ENCODE peak calls at places on chromosomes 5 and 9, in ten cellular contexts. One of them, this sample, is unnamed.

GRCh38 chr9:20599195-20599594 is 23.1 kb downstream of the MLLT3 start:
- DNase-seq in neuronal stem cell: no peak
- DNase-seq in fibroblast of lung: peak; percentile 37
- DNase-seq in colonic mucosa: no peak
- DNase-seq in mesendoderm: no peak
- DNase-seq in H9: no peak
- DNase-seq in mammary epithelial cell: no peak
- DNase-seq in SK-N-SH: no peak
- DNase-seq in H1: no peak
- DNase-seq in kidney: no peak
- DNase-seq in this sample: no peak

GRCh38 chr9:8555767-8556500 is 756.4 kb upstream of the DMAC1 start:
- DNase-seq in colonic mucosa: no peak
- DNase-seq in H9: no peak
- DNase-seq in mesendoderm: no peak
- DNase-seq in H1: no peak
- DNase-seq in fibroblast of lung: peak; percentile 4
- DNase-seq in kidney: no peak
- DNase-seq in neuronal stem cell: no peak
- DNase-seq in SK-N-SH: no peak
- DNase-seq in mammary epithelial cell: no peak
- DNase-seq in this sample: no peak

GRCh38 chr5:53091304-53091703 is 18.3 kb downstream of the MOCS2 start:
- DNase-seq in mammary epithelial cell: no peak
- DNase-seq in neuronal stem cell: no peak
- DNase-seq in H9: no peak
- DNase-seq in mesendoderm: peak; percentile 21
- DNase-seq in SK-N-SH: no peak
- DNase-seq in H1: no peak
- DNase-seq in colonic mucosa: no peak
- DNase-seq in kidney: no peak
- DNase-seq in fibroblast of lung: peak; percentile 64
- DNase-seq in this sample: no peak

GRCh38 chr5:149175346-149176113 is 34.2 kb downstream of the ABLIM3 start:
- DNase-seq in mammary epithelial cell: no peak
- DNase-seq in mesendoderm: no peak
- DNase-seq in SK-N-SH: no peak
- DNase-seq in H9: no peak
- DNase-seq in neuronal stem cell: no peak
- DNase-seq in H1: no peak
- DNase-seq in colonic mucosa: no peak
- DNase-seq in kidney: no peak
- DNase-seq in fibroblast of lung: no peak
- DNase-seq in this sample: no peak

GRCh38 chr5:13244151-13244550 is 700.3 kb downstream of the DNAH5 start:
- DNase-seq in fibroblast of lung: no peak
- DNase-seq in neuronal stem cell: no peak
- DNase-seq in mesendoderm: no peak
- DNase-seq in kidney: peak; percentile 67
- DNase-seq in SK-N-SH: no peak
- DNase-seq in colonic mucosa: no peak
- DNase-seq in H9: no peak
- DNase-seq in mammary epithelial cell: no peak
- DNase-seq in H1: no peak
- DNase-seq in this sample: no peak

GRCh38 chr9:83986223-83986622 is 5.6 kb downstream of the RMI1 start:
- DNase-seq in fibroblast of lung: no peak
- DNase-seq in kidney: no peak
- DNase-seq in mesendoderm: no peak
- DNase-seq in colonic mucosa: no peak
- DNase-seq in H9: no peak
- DNase-seq in mammary epithelial cell: no peak
- DNase-seq in neuronal stem cell: no peak
- DNase-seq in H1: no peak
- DNase-seq in SK-N-SH: no peak
- DNase-seq in this sample: no peak

GRCh38 chr5:81395262-81395661 is 1.3 kb upstream of the ACOT12 start:
- DNase-seq in neuronal stem cell: no peak
- DNase-seq in H1: no peak
- DNase-seq in fibroblast of lung: no peak
- DNase-seq in mesendoderm: no peak
- DNase-seq in colonic mucosa: no peak
- DNase-seq in kidney: no peak
- DNase-seq in mammary epithelial cell: no peak
- DNase-seq in SK-N-SH: no peak
- DNase-seq in H9: no peak
- DNase-seq in this sample: no peak

GRCh38 chr9:136267261-136268111 is 21.9 kb upstream of the QSOX2 start:
- DNase-seq in fibroblast of lung: peak; percentile 72
- DNase-seq in H1: peak; percentile 58
- DNase-seq in kidney: peak; percentile 93
- DNase-seq in mesendoderm: peak; percentile 90
- DNase-seq in neuronal stem cell: peak; percentile 61
- DNase-seq in mammary epithelial cell: peak; percentile 66
- DNase-seq in H9: peak; percentile 90
- DNase-seq in SK-N-SH: peak; percentile 100
- DNase-seq in colonic mucosa: peak; percentile 82
- DNase-seq in this sample: peak; percentile 95

GRCh38 chr5:141623197-141623596 is 4.4 kb upstream of the DIAPH1 start:
- DNase-seq in neuronal stem cell: no peak
- DNase-seq in kidney: no peak
- DNase-seq in mesendoderm: peak; percentile 27
- DNase-seq in mammary epithelial cell: no peak
- DNase-seq in colonic mucosa: no peak
- DNase-seq in H9: no peak
- DNase-seq in H1: no peak
- DNase-seq in fibroblast of lung: no peak
- DNase-seq in SK-N-SH: no peak
- DNase-seq in this sample: no peak

GRCh38 chr9:132556226-132556625 is 26.2 kb upstream of the BARHL1 start:
- DNase-seq in mesendoderm: no peak
- DNase-seq in H9: no peak
- DNase-seq in H1: no peak
- DNase-seq in SK-N-SH: no peak
- DNase-seq in kidney: no peak
- DNase-seq in mammary epithelial cell: no peak
- DNase-seq in colonic mucosa: no peak
- DNase-seq in neuronal stem cell: no peak
- DNase-seq in fibroblast of lung: no peak
- DNase-seq in this sample: no peak

GRCh38 chr5:179829732-179830435 is 9.2 kb downstream of the SQSTM1 start:
- DNase-seq in SK-N-SH: no peak
- DNase-seq in fibroblast of lung: no peak
- DNase-seq in neuronal stem cell: no peak
- DNase-seq in mammary epithelial cell: no peak
- DNase-seq in kidney: peak; percentile 4
- DNase-seq in mesendoderm: no peak
- DNase-seq in H1: no peak
- DNase-seq in H9: no peak
- DNase-seq in colonic mucosa: no peak
- DNase-seq in this sample: no peak

GRCh38 chr5:6483880-6484382 is 35.3 kb downstream of the UBE2QL1 start:
- DNase-seq in fibroblast of lung: no peak
- DNase-seq in mammary epithelial cell: no peak
- DNase-seq in colonic mucosa: no peak
- DNase-seq in neuronal stem cell: no peak
- DNase-seq in H9: no peak
- DNase-seq in mesendoderm: no peak
- DNase-seq in H1: no peak
- DNase-seq in SK-N-SH: no peak
- DNase-seq in kidney: no peak
- DNase-seq in this sample: no peak

GRCh38 chr9:113953541-113953940 is 77.4 kb downstream of the ZNF618 start:
- DNase-seq in H1: no peak
- DNase-seq in kidney: no peak
- DNase-seq in H9: no peak
- DNase-seq in fibroblast of lung: peak; percentile 81
- DNase-seq in neuronal stem cell: no peak
- DNase-seq in mammary epithelial cell: no peak
- DNase-seq in SK-N-SH: no peak
- DNase-seq in colonic mucosa: no peak
- DNase-seq in mesendoderm: no peak
- DNase-seq in this sample: no peak

GRCh38 chr5:172774561-172775271 is 3.7 kb upstream of the DUSP1 start:
- DNase-seq in colonic mucosa: no peak
- DNase-seq in neuronal stem cell: no peak
- DNase-seq in mesendoderm: no peak
- DNase-seq in SK-N-SH: no peak
- DNase-seq in mammary epithelial cell: no peak
- DNase-seq in H9: no peak
- DNase-seq in fibroblast of lung: no peak
- DNase-seq in kidney: no peak
- DNase-seq in H1: no peak
- DNase-seq in this sample: no peak
- H3K9ac ChIP-seq in colonic mucosa: no peak overlapping the region
- H3K9ac ChIP-seq in neuronal stem cell: no peak overlapping the region
- H3K9ac ChIP-seq in mesendoderm: no peak overlapping the region
- H3K9ac ChIP-seq in SK-N-SH: no peak overlapping the region
- H3K9ac ChIP-seq in mammary epithelial cell: no peak overlapping the region
- H3K9ac ChIP-seq in H9: no peak overlapping the region
- H3K9ac ChIP-seq in fibroblast of lung: no peak overlapping the region
- H3K9ac ChIP-seq in kidney: no peak overlapping the region
- H3K9ac ChIP-seq in H1: no peak overlapping the region
- H3K9ac ChIP-seq in this sample: no peak overlapping the region

GRCh38 chr5:39224196-39224754 is 4.9 kb upstream of the FYB1 start:
- DNase-seq in colonic mucosa: peak; percentile 66
- DNase-seq in SK-N-SH: no peak
- DNase-seq in mammary epithelial cell: peak; percentile 85
- DNase-seq in H1: no peak
- DNase-seq in mesendoderm: peak; percentile 81
- DNase-seq in kidney: no peak
- DNase-seq in H9: no peak
- DNase-seq in fibroblast of lung: peak; percentile 9
- DNase-seq in neuronal stem cell: no peak
- DNase-seq in this sample: peak; percentile 74
- H3K27ac ChIP-seq in colonic mucosa: peak overlapping the region; percentile 29
- H3K27ac ChIP-seq in SK-N-SH: no peak overlapping the region
- H3K27ac ChIP-seq in mammary epithelial cell: no peak overlapping the region
- H3K27ac ChIP-seq in H1: no peak overlapping the region
- H3K27ac ChIP-seq in mesendoderm: no peak overlapping the region
- H3K27ac ChIP-seq in kidney: no peak overlapping the region
- H3K27ac ChIP-seq in H9: no peak overlapping the region
- H3K27ac ChIP-seq in fibroblast of lung: no peak overlapping the region
- H3K27ac ChIP-seq in neuronal stem cell: no peak overlapping the region
- H3K27ac ChIP-seq in this sample: no peak overlapping the region

GRCh38 chr9:115976726-115977125 is 176.9 kb upstream of the PAPPA start:
- DNase-seq in neuronal stem cell: no peak
- DNase-seq in H1: no peak
- DNase-seq in colonic mucosa: no peak
- DNase-seq in kidney: no peak
- DNase-seq in H9: no peak
- DNase-seq in mesendoderm: no peak
- DNase-seq in mammary epithelial cell: no peak
- DNase-seq in fibroblast of lung: no peak
- DNase-seq in SK-N-SH: no peak
- DNase-seq in this sample: no peak
- H3K4me1 ChIP-seq in neuronal stem cell: no peaks in the 10 kb centered on the region
- H3K4me1 ChIP-seq in H1: no peaks in the 10 kb centered on the region
- H3K4me1 ChIP-seq in colonic mucosa: no peaks in the 10 kb centered on the region
- H3K4me1 ChIP-seq in kidney: no peaks in the 10 kb centered on the region
- H3K4me1 ChIP-seq in H9: no peaks in the 10 kb centered on the region
- H3K4me1 ChIP-seq in mesendoderm: no peaks in the 10 kb centered on the region
- H3K4me1 ChIP-seq in mammary epithelial cell: no peaks in the 10 kb centered on the region
- H3K4me1 ChIP-seq in fibroblast of lung: no peaks in the 10 kb centered on the region
- H3K4me1 ChIP-seq in SK-N-SH: no peaks in the 10 kb centered on the region
- H3K4me1 ChIP-seq in this sample: no peaks in the 10 kb centered on the region

GRCh38 chr5:139601429-139601828 is 40.3 kb downstream of the UBE2D2 start:
- DNase-seq in mesendoderm: no peak
- DNase-seq in neuronal stem cell: no peak
- DNase-seq in colonic mucosa: no peak
- DNase-seq in mammary epithelial cell: no peak
- DNase-seq in SK-N-SH: no peak
- DNase-seq in H1: no peak
- DNase-seq in H9: no peak
- DNase-seq in fibroblast of lung: no peak
- DNase-seq in kidney: no peak
- DNase-seq in this sample: no peak
- H3K9ac ChIP-seq in mesendoderm: no peak overlapping the region
- H3K9ac ChIP-seq in neuronal stem cell: no peak overlapping the region
- H3K9ac ChIP-seq in colonic mucosa: no peak overlapping the region
- H3K9ac ChIP-seq in mammary epithelial cell: no peak overlapping the region
- H3K9ac ChIP-seq in SK-N-SH: no peak overlapping the region
- H3K9ac ChIP-seq in H1: no peak overlapping the region
- H3K9ac ChIP-seq in H9: no peak overlapping the region
- H3K9ac ChIP-seq in fibroblast of lung: no peak overlapping the region
- H3K9ac ChIP-seq in kidney: no peak overlapping the region
- H3K9ac ChIP-seq in this sample: no peak overlapping the region

This sample was measured in endodermal cell.